ENCODE peak calls at places on chromosome 5, in seven cellular contexts. One of them, this sample, is unnamed.

GRCh38 chr5:174533771-174534221 is 190.6 kb upstream of the MSX2 start:
- DNase-seq in LHCN-M2: peak
- DNase-seq in HAP-1: no peak
- DNase-seq in hepatocyte: peak
- DNase-seq in activated CD8-positive, alpha-beta memory T cell treated with anti-CD3 and anti-CD28 coated beads, Interleukin-2, amount 10 ng/mL, durations not matched to agents 7 days and 5 days: no peak
- DNase-seq in skeletal muscle cell: peak
- DNase-seq in mesothelial cell of epicardium: no peak
- DNase-seq in this sample: no peak

GRCh38 chr5:28505121-28505520 is 1466.7 kb upstream of the CDH9 start:
- DNase-seq in hepatocyte: no peak
- DNase-seq in activated CD8-positive, alpha-beta memory T cell treated with anti-CD3 and anti-CD28 coated beads, Interleukin-2, amount 10 ng/mL, durations not matched to agents 7 days and 5 days: no peak
- DNase-seq in mesothelial cell of epicardium: no peak
- DNase-seq in skeletal muscle cell: no peak
- DNase-seq in HAP-1: no peak
- DNase-seq in LHCN-M2: no peak
- DNase-seq in this sample: no peak

GRCh38 chr5:97838214-97838613 is 655.2 kb upstream of the RIOK2 start:
- DNase-seq in skeletal muscle cell: peak
- DNase-seq in hepatocyte: no peak
- DNase-seq in activated CD8-positive, alpha-beta memory T cell treated with anti-CD3 and anti-CD28 coated beads, Interleukin-2, amount 10 ng/mL, durations not matched to agents 7 days and 5 days: no peak
- DNase-seq in mesothelial cell of epicardium: no peak
- DNase-seq in HAP-1: no peak
- DNase-seq in LHCN-M2: peak
- DNase-seq in this sample: no peak

GRCh38 chr5:7321724-7322123 is 74.2 kb upstream of the ADCY2 start:
- DNase-seq in activated CD8-positive, alpha-beta memory T cell treated with anti-CD3 and anti-CD28 coated beads, Interleukin-2, amount 10 ng/mL, durations not matched to agents 7 days and 5 days: no peak
- DNase-seq in LHCN-M2: no peak
- DNase-seq in skeletal muscle cell: peak
- DNase-seq in hepatocyte: peak
- DNase-seq in mesothelial cell of epicardium: no peak
- DNase-seq in HAP-1: no peak
- DNase-seq in this sample: no peak

GRCh38 chr5:135304352-135305221 is 94.4 kb downstream of the MACROH2A1 start:
- DNase-seq in skeletal muscle cell: no peak
- DNase-seq in hepatocyte: peak
- DNase-seq in activated CD8-positive, alpha-beta memory T cell treated with anti-CD3 and anti-CD28 coated beads, Interleukin-2, amount 10 ng/mL, durations not matched to agents 7 days and 5 days: no peak
- DNase-seq in mesothelial cell of epicardium: no peak
- DNase-seq in HAP-1: no peak
- DNase-seq in LHCN-M2: peak
- DNase-seq in this sample: no peak

GRCh38 chr5:88660326-88660946 is 222.5 kb downstream of the MEF2C start:
- DNase-seq in mesothelial cell of epicardium: no peak
- DNase-seq in LHCN-M2: peak
- DNase-seq in skeletal muscle cell: no peak
- DNase-seq in HAP-1: no peak
- DNase-seq in activated CD8-positive, alpha-beta memory T cell treated with anti-CD3 and anti-CD28 coated beads, Interleukin-2, amount 10 ng/mL, durations not matched to agents 7 days and 5 days: no peak
- DNase-seq in hepatocyte: no peak
- DNase-seq in this sample: no peak

GRCh38 chr5:154189256-154189818 is 1.2 kb upstream of the GALNT10 start:
- DNase-seq in skeletal muscle cell: no peak
- DNase-seq in hepatocyte: no peak
- DNase-seq in mesothelial cell of epicardium: peak
- DNase-seq in LHCN-M2: no peak
- DNase-seq in HAP-1: no peak
- DNase-seq in activated CD8-positive, alpha-beta memory T cell treated with anti-CD3 and anti-CD28 coated beads, Interleukin-2, amount 10 ng/mL, durations not matched to agents 7 days and 5 days: no peak
- DNase-seq in this sample: no peak

GRCh38 chr5:98933446-98934072 is 4.8 kb upstream of the CHD1 start:
- DNase-seq in hepatocyte: no peak
- DNase-seq in HAP-1: no peak
- DNase-seq in mesothelial cell of epicardium: no peak
- DNase-seq in skeletal muscle cell: no peak
- DNase-seq in activated CD8-positive, alpha-beta memory T cell treated with anti-CD3 and anti-CD28 coated beads, Interleukin-2, amount 10 ng/mL, durations not matched to agents 7 days and 5 days: peak
- DNase-seq in LHCN-M2: no peak
- DNase-seq in this sample: no peak

GRCh38 chr5:149782018-149782899 is 52.1 kb downstream of the PPARGC1B start:
- DNase-seq in mesothelial cell of epicardium: no peak
- DNase-seq in activated CD8-positive, alpha-beta memory T cell treated with anti-CD3 and anti-CD28 coated beads, Interleukin-2, amount 10 ng/mL, durations not matched to agents 7 days and 5 days: no peak
- DNase-seq in LHCN-M2: no peak
- DNase-seq in skeletal muscle cell: no peak
- DNase-seq in hepatocyte: no peak
- DNase-seq in HAP-1: no peak
- DNase-seq in this sample: no peak

GRCh38 chr5:142886211-142886610 is 116.0 kb downstream of the ARHGAP26 start:
- DNase-seq in HAP-1: no peak
- DNase-seq in mesothelial cell of epicardium: no peak
- DNase-seq in LHCN-M2: peak
- DNase-seq in activated CD8-positive, alpha-beta memory T cell treated with anti-CD3 and anti-CD28 coated beads, Interleukin-2, amount 10 ng/mL, durations not matched to agents 7 days and 5 days: no peak
- DNase-seq in hepatocyte: no peak
- DNase-seq in skeletal muscle cell: no peak
- DNase-seq in this sample: no peak

GRCh38 chr5:149990518-149991376 is 9.7 kb downstream of the TIGD6 start:
- DNase-seq in HAP-1: peak
- DNase-seq in mesothelial cell of epicardium: peak
- DNase-seq in hepatocyte: peak
- DNase-seq in activated CD8-positive, alpha-beta memory T cell treated with anti-CD3 and anti-CD28 coated beads, Interleukin-2, amount 10 ng/mL, durations not matched to agents 7 days and 5 days: peak
- DNase-seq in skeletal muscle cell: peak
- DNase-seq in LHCN-M2: peak
- DNase-seq in this sample: peak

GRCh38 chr5:352639-353598 is 31.4 kb downstream of the AHRR start:
- DNase-seq in hepatocyte: peak
- DNase-seq in skeletal muscle cell: no peak
- DNase-seq in mesothelial cell of epicardium: no peak
- DNase-seq in HAP-1: no peak
- DNase-seq in activated CD8-positive, alpha-beta memory T cell treated with anti-CD3 and anti-CD28 coated beads, Interleukin-2, amount 10 ng/mL, durations not matched to agents 7 days and 5 days: peak
- DNase-seq in LHCN-M2: no peak
- DNase-seq in this sample: no peak

GRCh38 chr5:98454407-98454806 is 319.1 kb upstream of the RGMB start:
- DNase-seq in mesothelial cell of epicardium: no peak
- DNase-seq in hepatocyte: no peak
- DNase-seq in LHCN-M2: peak
- DNase-seq in activated CD8-positive, alpha-beta memory T cell treated with anti-CD3 and anti-CD28 coated beads, Interleukin-2, amount 10 ng/mL, durations not matched to agents 7 days and 5 days: no peak
- DNase-seq in skeletal muscle cell: peak
- DNase-seq in HAP-1: no peak
- DNase-seq in this sample: no peak

GRCh38 chr5:135376961-135377621 is 21.9 kb downstream of the MACROH2A1 start:
- DNase-seq in hepatocyte: no peak
- DNase-seq in skeletal muscle cell: no peak
- DNase-seq in mesothelial cell of epicardium: no peak
- DNase-seq in LHCN-M2: no peak
- DNase-seq in HAP-1: no peak
- DNase-seq in activated CD8-positive, alpha-beta memory T cell treated with anti-CD3 and anti-CD28 coated beads, Interleukin-2, amount 10 ng/mL, durations not matched to agents 7 days and 5 days: peak
- DNase-seq in this sample: no peak

GRCh38 chr5:150661821-150662596 is 958 bp downstream of the MYOZ3 start:
- DNase-seq in activated CD8-positive, alpha-beta memory T cell treated with anti-CD3 and anti-CD28 coated beads, Interleukin-2, amount 10 ng/mL, durations not matched to agents 7 days and 5 days: no peak
- DNase-seq in hepatocyte: no peak
- DNase-seq in HAP-1: no peak
- DNase-seq in skeletal muscle cell: no peak
- DNase-seq in mesothelial cell of epicardium: peak
- DNase-seq in LHCN-M2: no peak
- DNase-seq in this sample: no peak